ENCODE peak calls at places on chromosome 6, in six cellular contexts. D is progenitor cell of endocrine pancreas, X is NCI-H2171, B is amniotic epithelial cell, K is HS-27A, S is T follicular helper cell. H is an unnamed sample.

GRCh38 chr6:149889321-149889720 is 8.6 kb downstream of the RAET1E start:
- DNase-seq in D (no peak), X (no peak), B (peak; percentile 56), K (no peak), S (no peak), H (no peak)

GRCh38 chr6:22413681-22414305 is 117.0 kb upstream of the PRL start:
- DNase-seq in D (no peak), X (no peak), B (peak; percentile 59), K (no peak), S (no peak), H (no peak)

GRCh38 chr6:157235600-157236039 is 87.7 kb downstream of the TMEM242 start:
- DNase-seq in D (peak; percentile 34), X (no peak), B (peak; percentile 37), K (no peak), S (peak; percentile 37), H (no peak)

GRCh38 chr6:169723991-169724553 is at the start of gene PHF10:
- DNase-seq in D (peak; percentile 35), X (peak; percentile 33), B (no peak), K (no peak), S (no peak), H (no peak)

GRCh38 chr6:138498575-138499302 is 555 bp downstream of the NHSL1 start:
- DNase-seq in D (no peak), X (no peak), B (peak; percentile 67), K (no peak), S (no peak), H (no peak)

GRCh38 chr6:148144917-148145521 is 197.6 kb upstream of the SASH1 start:
- DNase-seq in D (peak; percentile 36), X (peak; percentile 62), B (peak; percentile 66), K (peak; percentile 62), S (peak; percentile 32), H (peak; percentile 64)

GRCh38 chr6:42104807-42105713 is 37.4 kb downstream of the C6orf132 start:
- DNase-seq in D (no peak), X (no peak), B (no peak), K (no peak), S (no peak), H (no peak)

GRCh38 chr6:4281341-4282293 is 146.2 kb upstream of the ECI2 start:
- DNase-seq in D (peak; percentile 28), X (peak; percentile 75), B (peak; percentile 64), K (no peak), S (no peak), H (peak; percentile 89)

GRCh38 chr6:48641544-48641943 is 530.5 kb upstream of the PTCHD4 start:
- DNase-seq in D (no peak), X (no peak), B (peak; percentile 85), K (peak; percentile 9), S (no peak), H (no peak)

GRCh38 chr6:24743265-24743943 is 24.4 kb upstream of the C6orf62 start:
- DNase-seq in D (no peak), X (no peak), B (peak; percentile 98), K (peak; percentile 95), S (no peak), H (no peak)

GRCh38 chr6:83908813-83909212 is 49.3 kb downstream of the CYB5R4 start:
- DNase-seq in D (no peak), X (no peak), B (peak; percentile 19), K (no peak), S (no peak), H (no peak)

GRCh38 chr6:88008411-88008810 is 39.2 kb upstream of the SPACA1 start:
- DNase-seq in D (no peak), X (no peak), B (no peak), K (no peak), S (no peak), H (no peak)

GRCh38 chr6:168274046-168274952 is 45.3 kb downstream of the DACT2 start:
- DNase-seq in D (peak; percentile 55), X (no peak), B (no peak), K (no peak), S (no peak), H (no peak)

GRCh38 chr6:147160593-147160992 is 43.6 kb upstream of the STXBP5 start:
- DNase-seq in D (no peak), X (no peak), B (no peak), K (no peak), S (no peak), H (no peak)

GRCh38 chr6:2993755-2994317 is 5.9 kb upstream of the NQO2 start:
- DNase-seq in D (no peak), X (no peak), B (peak; percentile 82), K (no peak), S (no peak), H (no peak)

H was measured in NCI-H2081.